ENCODE peak calls at places on chromosomes 1 and 21, in five cellular contexts. I, Y, O, K and N are unnamed samples.

GRCh38 chr1:65418522-65419185 is 1.8 kb upstream of the LEPR start:
- DNase-seq in I (no peak), Y (no peak), O (peak), K (no peak), N (peak)

GRCh38 chr21:45105906-45106485 is 31.6 kb downstream of the ADARB1 start:
- DNase-seq in I (no peak), Y (no peak), O (no peak), K (no peak), N (no peak)

GRCh38 chr1:172882385-172882784 is 168.4 kb downstream of the TNFSF18 start:
- DNase-seq in I (no peak), Y (no peak), O (no peak), K (no peak), N (peak)

GRCh38 chr1:197725044-197725443 is 50.2 kb downstream of the DENND1B start:
- DNase-seq in I (peak), Y (peak), O (peak), K (no peak), N (peak)

GRCh38 chr1:61320575-61320974 is 238.2 kb downstream of the NFIA start:
- DNase-seq in I (no peak), Y (no peak), O (no peak), K (no peak), N (no peak)

GRCh38 chr1:94334156-94334555 is 84.0 kb upstream of the ABCD3 start:
- DNase-seq in I (no peak), Y (no peak), O (peak), K (no peak), N (no peak)

GRCh38 chr1:91830242-91831131 is 55.5 kb downstream of the TGFBR3 start:
- DNase-seq in I (no peak), Y (no peak), O (peak), K (no peak), N (peak)

GRCh38 chr1:203323587-203323986 is 18.3 kb downstream of the BTG2 start:
- DNase-seq in I (no peak), Y (no peak), O (no peak), K (no peak), N (no peak)

GRCh38 chr1:69055223-69055622 is 512.5 kb upstream of the LRRC7 start:
- DNase-seq in I (no peak), Y (peak), O (no peak), K (no peak), N (no peak)

GRCh38 chr1:198672124-198672523 is 33.3 kb downstream of the PTPRC start:
- DNase-seq in I (no peak), Y (no peak), O (peak), K (no peak), N (peak)

GRCh38 chr1:24077278-24077978 is 34.5 kb downstream of the MYOM3 start:
- DNase-seq in I (no peak), Y (no peak), O (no peak), K (no peak), N (no peak)

GRCh38 chr1:7827134-7827955 is 25.5 kb downstream of the UTS2 start:
- DNase-seq in I (no peak), Y (no peak), O (no peak), K (no peak), N (no peak)

GRCh38 chr21:26449161-26449560 is 123.9 kb downstream of the CYYR1 start:
- DNase-seq in I (no peak), Y (no peak), O (peak), K (no peak), N (no peak)

GRCh38 chr1:17696417-17697301 is 58.5 kb upstream of the ACTL8 start:
- DNase-seq in I (peak), Y (peak), O (peak), K (no peak), N (peak)

GRCh38 chr1:8040586-8040985 is 14.5 kb upstream of the ERRFI1 start:
- DNase-seq in I (peak), Y (no peak), O (peak), K (no peak), N (peak)

GRCh38 chr1:204102029-204102611 is 29.2 kb downstream of the SOX13 start:
- DNase-seq in I (no peak), Y (no peak), O (no peak), K (no peak), N (no peak)

GRCh38 chr1:22275626-22276395 is 132.9 kb upstream of the WNT4 start:
- DNase-seq in I (peak), Y (peak), O (peak), K (no peak), N (peak)

GRCh38 chr1:12052008-12052573 is 11.0 kb upstream of the TNFRSF8 start:
- DNase-seq in I (peak), Y (no peak), O (peak), K (peak), N (peak)

GRCh38 chr1:11753555-11754208 is 8.3 kb upstream of the C1orf167 start:
- DNase-seq in I (no peak), Y (peak), O (no peak), K (no peak), N (no peak)

GRCh38 chr1:231653611-231654010 is 27.0 kb downstream of the DISC1 start:
- DNase-seq in I (no peak), Y (no peak), O (peak), K (no peak), N (no peak)

GRCh38 chr1:64199154-64199553 is 4.3 kb upstream of the UBE2U start:
- DNase-seq in I (no peak), Y (no peak), O (peak), K (no peak), N (peak)

GRCh38 chr1:108000620-108001105 is 35.7 kb upstream of the VAV3 start:
- DNase-seq in I (no peak), Y (no peak), O (peak), K (no peak), N (peak)

GRCh38 chr1:230326971-230327891 is 98.9 kb downstream of the PGBD5 start:
- DNase-seq in I (no peak), Y (no peak), O (peak), K (no peak), N (no peak)

GRCh38 chr1:86714159-86714558 is 9.8 kb downstream of the SH3GLB1 start:
- DNase-seq in I (no peak), Y (no peak), O (peak), K (no peak), N (no peak)

GRCh38 chr1:88088481-88088880 is 595.6 kb upstream of the PKN2 start:
- DNase-seq in I (no peak), Y (peak), O (no peak), K (no peak), N (no peak)

GRCh38 chr1:54153548-54154439 is 994 bp upstream of the CDCP2 start:
- DNase-seq in I (no peak), Y (peak), O (peak), K (no peak), N (peak)

GRCh38 chr1:72623299-72623708 is 341.0 kb upstream of the NEGR1 start:
- DNase-seq in I (no peak), Y (peak), O (peak), K (peak), N (peak)

GRCh38 chr1:85427844-85428243 is 37.1 kb downstream of the DDAH1 start:
- DNase-seq in I (no peak), Y (no peak), O (no peak), K (no peak), N (no peak)

GRCh38 chr1:168264296-168264695 is 16.4 kb upstream of the TBX19 start:
- DNase-seq in I (no peak), Y (no peak), O (no peak), K (no peak), N (no peak)

GRCh38 chr1:93591291-93591832 is 90.3 kb downstream of the BCAR3 start:
- DNase-seq in I (no peak), Y (no peak), O (no peak), K (no peak), N (peak)

GRCh38 chr1:22880174-22880601 is 92.5 kb downstream of the LACTBL1 start:
- DNase-seq in I (no peak), Y (no peak), O (peak), K (no peak), N (peak)

GRCh38 chr1:186753241-186753640 is 73.0 kb upstream of the PTGS2 start:
- DNase-seq in I (no peak), Y (no peak), O (peak), K (no peak), N (peak)

GRCh38 chr1:186747661-186748060 is 67.4 kb upstream of the PTGS2 start:
- DNase-seq in I (no peak), Y (no peak), O (no peak), K (no peak), N (no peak)

GRCh38 chr1:186749820-186750219 is 69.6 kb upstream of the PTGS2 start:
- DNase-seq in I (no peak), Y (no peak), O (no peak), K (no peak), N (no peak)

GRCh38 chr1:186754542-186755150 is 74.1 kb upstream of the PLA2G4A start:
- DNase-seq in I (no peak), Y (no peak), O (no peak), K (no peak), N (peak)

DNA sequence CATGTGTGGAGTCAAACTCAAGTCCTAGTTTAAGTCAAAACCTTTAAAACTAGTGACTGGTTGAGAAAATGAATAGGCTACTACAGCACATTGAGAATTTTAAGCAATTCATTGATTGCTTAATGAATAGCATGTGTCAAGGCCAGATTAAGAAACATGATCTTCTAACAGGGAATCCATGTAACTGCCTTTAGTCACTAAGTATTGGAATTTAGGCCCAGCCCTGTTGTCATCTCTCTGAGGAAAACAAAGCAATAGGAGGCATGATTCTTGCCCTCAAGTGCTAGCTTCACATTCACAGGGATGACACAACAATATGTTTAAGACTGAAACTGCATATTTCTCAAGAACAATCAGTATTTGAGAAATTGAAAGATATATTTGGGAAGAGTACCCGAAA is 70.0 kb upstream of the PTGS2 start:
- DNase-seq in I (no peak), Y (no peak), O (peak), K (no peak), N (peak)
- H3K9ac ChIP-seq in I (no peak), Y (no peak), O (no peak), K (no peak), N (no peak)

GRCh38 chr1:39490596-39491145 is 765 bp upstream of the BMP8A start:
- DNase-seq in I (no peak), Y (peak), O (peak), K (peak), N (no peak)
- TF ChIP-seq EZH2 in I (no peak), Y (peak), O (no peak), K (no peak), N (no peak)

GRCh38 chr1:2946999-2947650 is 74.1 kb upstream of the ACTRT2 start:
- DNase-seq in I (no peak), Y (no peak), O (no peak), K (no peak), N (no peak)

GRCh38 chr1:2948751-2949680 is 72.3 kb upstream of the ACTRT2 start:
- DNase-seq in I (no peak), Y (no peak), O (no peak), K (no peak), N (no peak)

GRCh38 chr1:2949966-2950925 is 71.0 kb upstream of the ACTRT2 start:
- DNase-seq in I (no peak), Y (no peak), O (no peak), K (no peak), N (no peak)

GRCh38 chr1:2946291-2946690 is 75.0 kb upstream of the ACTRT2 start:
- DNase-seq in I (no peak), Y (no peak), O (no peak), K (no peak), N (no peak)

DNA sequence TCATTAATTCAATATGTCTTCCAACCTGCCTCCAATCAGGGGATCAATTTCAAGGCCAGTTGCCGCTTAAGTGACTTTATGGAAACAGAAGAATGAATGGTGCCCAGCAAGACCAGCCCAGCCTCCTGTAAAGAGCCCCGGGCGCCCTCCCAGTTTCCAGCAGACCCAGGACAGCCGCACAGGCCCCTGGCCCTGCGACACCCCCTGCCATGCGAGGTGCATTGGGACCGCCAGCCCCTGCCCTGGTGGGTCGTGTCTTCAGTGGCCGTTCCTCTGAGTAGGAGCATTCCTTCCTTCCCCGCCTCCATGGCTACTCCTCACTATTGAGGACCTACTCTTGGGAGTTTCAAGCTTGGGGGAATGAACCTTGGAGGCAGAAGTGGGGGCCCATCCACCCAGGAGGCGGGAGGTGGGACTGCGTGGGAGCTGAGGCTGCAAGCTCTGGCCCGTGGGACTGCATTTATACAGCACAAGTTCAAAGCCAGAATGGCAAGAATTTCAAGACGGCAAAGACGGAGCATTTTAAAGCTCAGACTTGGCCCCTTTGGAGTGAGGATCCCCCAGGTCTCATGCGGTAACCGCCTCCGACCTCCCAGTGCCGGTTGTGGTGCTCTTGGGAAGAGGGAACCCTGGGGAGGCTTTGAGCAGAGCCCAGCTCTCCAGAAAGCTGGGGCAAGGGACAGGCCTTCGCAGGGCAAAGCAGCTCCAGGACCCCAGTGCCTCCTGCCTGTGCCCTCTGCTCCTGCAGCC is 73.1 kb upstream of the ACTRT2 start:
- DNase-seq in I (no peak), Y (no peak), O (no peak), K (no peak), N (no peak)
- TF ChIP-seq EZH2phosphoT487 in I (no peak), Y (no peak), O (no peak), K (no peak), N (peak)

GRCh38 chr1:35555212-35555584 is 2.0 kb downstream of the KIAA0319L start:
- DNase-seq in I (no peak), Y (no peak), O (peak), K (no peak), N (no peak)
- H3K9ac ChIP-seq in I (no peak), Y (peak), O (no peak), K (no peak), N (peak)

GRCh38 chr1:155295942-155296267 is 5.3 kb downstream of the PKLR start:
- DNase-seq in I (no peak), Y (no peak), O (no peak), K (no peak), N (no peak)

GRCh38 chr1:155296660-155297059 is 4.6 kb downstream of the PKLR start:
- DNase-seq in I (no peak), Y (no peak), O (no peak), K (no peak), N (no peak)

GRCh38 chr1:155297431-155297830 is 3.8 kb downstream of the PKLR start:
- DNase-seq in I (no peak), Y (no peak), O (no peak), K (peak), N (no peak)

GRCh38 chr1:155294520-155295182 is 6.6 kb downstream of the PKLR start:
- DNase-seq in I (no peak), Y (peak), O (no peak), K (no peak), N (no peak)

GRCh38 chr1:155295183-155295941 is 5.9 kb downstream of the PKLR start:
- DNase-seq in I (no peak), Y (no peak), O (no peak), K (no peak), N (no peak)
- TF ChIP-seq EZH2 in I (no peak), Y (peak), O (peak), K (no peak), N (no peak)

GRCh38 chr1:30285461-30286050 is 437.8 kb downstream of the MATN1 start:
- DNase-seq in I (no peak), Y (no peak), O (no peak), K (no peak), N (no peak)
- TF ChIP-seq EZH2phosphoT487 in I (no peak), Y (no peak), O (no peak), K (no peak), N (no peak)

GRCh38 chr1:151184211-151184610 is 5.8 kb downstream of the VPS72 start:
- DNase-seq in I (no peak), Y (no peak), O (no peak), K (no peak), N (no peak)
- H3K9ac ChIP-seq in I (no peak), Y (no peak), O (no peak), K (no peak), N (no peak)

GRCh38 chr1:67432745-67433144 is 2.5 kb upstream of the SERBP1 start:
- DNase-seq in I (no peak), Y (no peak), O (no peak), K (no peak), N (no peak)
- TF ChIP-seq EZH2 in I (no peak), Y (no peak), O (no peak), K (no peak), N (no peak)